ENCODE peak calls at places on chromosomes 1 and 21, in five cellular contexts. I is heart right ventricle; B is stimulated activated CD4-positive, alpha-beta T cell treated with anti-CD3 and anti-CD28 coated beads, Interleukin-2, amount 100 ng/mL, for 48 hours; H is HFF-Myc; C is stimulated activated CD8-positive, alpha-beta memory T cell treated with anti-CD3 and anti-CD28 coated beads, Interleukin-7, amount 100 ng/mL, for 4 hours. E is an unnamed sample.

GRCh38 chr1:150820710-150821521 is 12.9 kb upstream of the CTSK start:
- DNase-seq in I (no peak), B (no peak), H (no peak), C (no peak), E (no peak)

GRCh38 chr1:114235956-114236355 is 82.3 kb upstream of the SYT6 start:
- DNase-seq in I (peak; percentile 29), B (no peak), H (no peak), C (no peak), E (no peak)

GRCh38 chr1:44170281-44170823 is 28.9 kb upstream of the KLF18 start:
- DNase-seq in I (no peak), B (no peak), H (no peak), C (no peak), E (no peak)

GRCh38 chr1:170010443-170010842 is 64.1 kb downstream of the KIFAP3 start:
- DNase-seq in I (peak; percentile 64), B (peak; percentile 6), H (no peak), C (no peak), E (no peak)

GRCh38 chr21:31644648-31645047 is 14.8 kb upstream of the SOD1 start:
- DNase-seq in I (no peak), B (no peak), H (no peak), C (no peak), E (no peak)

GRCh38 chr1:164064501-164064900 is 494.5 kb upstream of the PBX1 start:
- DNase-seq in I (no peak), B (no peak), H (peak; percentile 9), C (no peak), E (no peak)

GRCh38 chr1:115717541-115717940 is 51.0 kb downstream of the CASQ2 start:
- DNase-seq in I (peak; percentile 30), B (peak; percentile 13), H (no peak), C (no peak), E (no peak)

GRCh38 chr1:158150512-158150911 is 30.2 kb upstream of the CD1D start:
- DNase-seq in I (no peak), B (no peak), H (no peak), C (no peak), E (no peak)

GRCh38 chr1:89100366-89100765 is 25.5 kb downstream of the GBP2 start:
- DNase-seq in I (no peak), B (no peak), H (no peak), C (no peak), E (no peak)

GRCh38 chr1:79369091-79369490 is 362.6 kb upstream of the ADGRL4 start:
- DNase-seq in I (no peak), B (no peak), H (no peak), C (no peak), E (no peak)

GRCh38 chr21:38917045-38917774 is 111.5 kb downstream of the ETS2 start:
- DNase-seq in I (no peak), B (no peak), H (no peak), C (no peak), E (no peak)

GRCh38 chr1:153577624-153578051 is 12.0 kb upstream of the S100A2 start:
- DNase-seq in I (no peak), B (no peak), H (no peak), C (no peak), E (no peak)

GRCh38 chr1:115448282-115449044 is 110.4 kb upstream of the NGF start:
- DNase-seq in I (no peak), B (no peak), H (no peak), C (no peak), E (no peak)

GRCh38 chr21:38181101-38181500 is 75.7 kb upstream of the KCNJ15 start:
- DNase-seq in I (no peak), B (no peak), H (peak; percentile 81), C (no peak), E (no peak)

GRCh38 chr1:237684236-237684635 is 206.5 kb downstream of the ZP4 start:
- DNase-seq in I (no peak), B (no peak), H (no peak), C (no peak), E (no peak)

GRCh38 chr21:20187028-20187427 is 811.2 kb upstream of the NCAM2 start:
- DNase-seq in I (no peak), B (no peak), H (no peak), C (no peak), E (no peak)

GRCh38 chr1:40045766-40046165 is 5.2 kb downstream of the CAP1 start:
- DNase-seq in I (no peak), B (no peak), H (no peak), C (no peak), E (no peak)

GRCh38 chr21:43362306-43362927 is 64.5 kb downstream of the SIK1 start:
- DNase-seq in I (peak; percentile 91), B (peak; percentile 54), H (peak; percentile 37), C (peak; percentile 68), E (no peak)